ENCODE peak calls at places on chromosomes 16 and 17, in seven cellular contexts. C is stomach, S is sigmoid colon, M is suprapubic skin, J is breast epithelium, X is K562, V is transverse colon. P is an unnamed sample.

GRCh38 chr17:73588291-73589095 is 55.8 kb downstream of the SDK2 start:
- DNase-seq in J (no peak), S (no peak), X (no peak), M (no peak), C (no peak), V (no peak), P (no peak)

GRCh38 chr16:391885-392335 is 5.1 kb upstream of the NME4 start:
- DNase-seq in S (no peak), J (no peak), M (peak), V (peak), X (peak), C (peak), P (no peak)

GRCh38 chr16:878071-878784 is 77.7 kb upstream of the GNG13 start:
- DNase-seq in J (no peak), C (no peak), S (peak), M (no peak), V (peak), X (no peak), P (no peak)

GRCh38 chr16:67632415-67633172 is 12.3 kb upstream of the CARMIL2 start:
- DNase-seq in C (no peak), S (peak), V (no peak), J (no peak), X (no peak), M (no peak), P (no peak)

GRCh38 chr16:11078812-11079459 is 134.6 kb downstream of the CLEC16A start:
- DNase-seq in J (no peak), V (peak), X (no peak), C (no peak), M (no peak), S (peak), P (no peak)

GRCh38 chr16:996672-997071 is 15.1 kb downstream of the SOX8 start:
- DNase-seq in S (no peak), X (no peak), C (no peak), J (no peak), M (no peak), V (no peak), P (no peak)

GRCh38 chr17:74295625-74296547 is 21.9 kb downstream of the DNAI2 start:
- DNase-seq in C (no peak), M (no peak), S (no peak), J (no peak), V (no peak), X (peak), P (no peak)

GRCh38 chr16:69706256-69706974 is 19.9 kb downstream of the NQO1 start:
- DNase-seq in M (no peak), X (no peak), J (no peak), V (no peak), C (no peak), S (no peak), P (no peak)

GRCh38 chr17:393806-394717 is 41.5 kb upstream of the RPH3AL start:
- DNase-seq in V (no peak), C (no peak), S (no peak), M (no peak), X (peak), J (no peak), P (no peak)

GRCh38 chr16:57591086-57591869 is 37.2 kb upstream of the ADGRG1 start:
- DNase-seq in S (peak), X (peak), M (peak), C (peak), V (peak), J (peak), P (no peak)

GRCh38 chr17:57987582-57988300 is at the start of gene VEZF1:
- DNase-seq in M (peak), V (peak), J (peak), S (peak), X (peak), C (peak), P (peak)

GRCh38 chr17:55268649-55269480 is 4.1 kb downstream of the HLF start:
- DNase-seq in V (no peak), S (no peak), X (no peak), J (no peak), M (no peak), C (no peak), P (no peak)

GRCh38 chr17:1179112-1179634 is 608 bp downstream of the ABR start:
- DNase-seq in J (no peak), C (no peak), M (no peak), X (no peak), V (no peak), S (no peak), P (no peak)

GRCh38 chr17:36937961-36938565 is 788 bp downstream of the LHX1 start:
- DNase-seq in M (no peak), V (no peak), C (no peak), X (no peak), J (no peak), S (no peak), P (no peak)

GRCh38 chr16:87468550-87468949 is 24.3 kb downstream of the ZCCHC14 start:
- DNase-seq in J (no peak), S (no peak), C (no peak), M (no peak), V (no peak), X (no peak), P (no peak)

GRCh38 chr17:81405382-81406005 is 10.2 kb downstream of the BAHCC1 start:
- DNase-seq in J (no peak), C (no peak), S (peak), V (no peak), X (no peak), M (no peak), P (no peak)

GRCh38 chr17:60554377-60554788 is 28.3 kb upstream of the APPBP2 start:
- DNase-seq in M (no peak), J (no peak), C (peak), S (no peak), V (no peak), X (no peak), P (no peak)

GRCh38 chr17:72764632-72765041 is 327.9 kb downstream of the SLC39A11 start:
- DNase-seq in M (no peak), S (no peak), J (no peak), X (no peak), C (no peak), V (no peak), P (no peak)

GRCh38 chr16:54176376-54176901 is 110.1 kb downstream of the IRX3 start:
- DNase-seq in X (no peak), M (no peak), J (no peak), S (no peak), C (peak), V (no peak), P (no peak)

GRCh38 chr16:88633684-88634140 is 4.7 kb upstream of the IL17C start:
- DNase-seq in M (no peak), S (no peak), V (peak), X (peak), C (peak), J (no peak), P (no peak)

GRCh38 chr16:70470927-70471341 is 16.5 kb downstream of the FCSK start:
- DNase-seq in M (peak), J (no peak), S (no peak), X (peak), V (peak), C (peak), P (no peak)

GRCh38 chr16:57169327-57169726 is 16.5 kb downstream of the PSME3IP1 start:
- DNase-seq in M (no peak), C (no peak), S (no peak), V (no peak), J (no peak), X (no peak), P (no peak)

GRCh38 chr17:82242977-82243647 is 14.3 kb downstream of the SLC16A3 start:
- DNase-seq in C (peak), X (no peak), V (peak), M (peak), J (peak), S (peak), P (no peak)

GRCh38 chr16:87495578-87495977 is 2.8 kb upstream of the ZCCHC14 start:
- DNase-seq in X (no peak), M (no peak), C (no peak), V (no peak), J (no peak), S (no peak), P (no peak)

GRCh38 chr16:19994771-19995170 is 78.9 kb downstream of the GPR139 start:
- DNase-seq in X (no peak), V (no peak), M (no peak), J (no peak), C (no peak), S (no peak), P (no peak)

GRCh38 chr16:2082171-2082982 is 34.6 kb downstream of the TSC2 start:
- DNase-seq in V (peak), C (peak), X (no peak), S (peak), J (no peak), M (no peak), P (no peak)

GRCh38 chr17:79792984-79793923 is 3.6 kb downstream of the CBX8 start:
- DNase-seq in M (peak), V (no peak), X (no peak), S (no peak), C (no peak), J (no peak), P (no peak)

GRCh38 chr16:30382398-30383015 is at the start of gene SEPTIN1:
- DNase-seq in J (no peak), C (no peak), M (no peak), X (no peak), S (no peak), V (peak), P (no peak)

GRCh38 chr16:73405851-73406250 is 357.9 kb upstream of the ZFHX3 start:
- DNase-seq in V (no peak), C (no peak), J (no peak), S (no peak), M (no peak), X (no peak), P (no peak)

GRCh38 chr17:58756246-58757161 is 850 bp downstream of the PPM1E start:
- DNase-seq in V (no peak), S (no peak), J (no peak), C (no peak), X (peak), M (no peak), P (no peak)

GRCh38 chr17:59375858-59376257 is 44.4 kb downstream of the YPEL2 start:
- DNase-seq in J (no peak), X (no peak), M (no peak), V (no peak), C (no peak), S (no peak), P (no peak)

GRCh38 chr17:42845556-42845917 is 1.2 kb downstream of the AOC2 start:
- DNase-seq in V (no peak), C (no peak), X (no peak), S (no peak), J (no peak), M (no peak), P (no peak)

GRCh38 chr16:66430214-66430613 is 3.1 kb downstream of the BEAN1 start:
- DNase-seq in X (no peak), C (no peak), M (no peak), J (no peak), V (no peak), S (no peak), P (no peak)

GRCh38 chr17:28575126-28575795 is 1.4 kb downstream of the ALDOC start:
- DNase-seq in M (no peak), X (no peak), C (no peak), V (no peak), S (no peak), J (no peak), P (no peak)

GRCh38 chr17:42421479-42422332 is 1.4 kb downstream of the CAVIN1 start:
- DNase-seq in M (peak), X (peak), C (peak), J (peak), V (no peak), S (peak), P (no peak)

GRCh38 chr17:83173997-83174858 is 94.8 kb downstream of the METRNL start:
- DNase-seq in J (peak), M (no peak), V (no peak), S (peak), C (no peak), X (no peak), P (no peak)

GRCh38 chr16:77869997-77870813 is 81.8 kb downstream of the VAT1L start:
- DNase-seq in X (no peak), J (no peak), S (no peak), V (peak), M (no peak), C (no peak), P (no peak)

GRCh38 chr17:3889613-3890012 is 3.2 kb downstream of the CAMKK1 start:
- DNase-seq in J (no peak), X (no peak), M (no peak), V (no peak), S (no peak), C (no peak), P (no peak)

DNA sequence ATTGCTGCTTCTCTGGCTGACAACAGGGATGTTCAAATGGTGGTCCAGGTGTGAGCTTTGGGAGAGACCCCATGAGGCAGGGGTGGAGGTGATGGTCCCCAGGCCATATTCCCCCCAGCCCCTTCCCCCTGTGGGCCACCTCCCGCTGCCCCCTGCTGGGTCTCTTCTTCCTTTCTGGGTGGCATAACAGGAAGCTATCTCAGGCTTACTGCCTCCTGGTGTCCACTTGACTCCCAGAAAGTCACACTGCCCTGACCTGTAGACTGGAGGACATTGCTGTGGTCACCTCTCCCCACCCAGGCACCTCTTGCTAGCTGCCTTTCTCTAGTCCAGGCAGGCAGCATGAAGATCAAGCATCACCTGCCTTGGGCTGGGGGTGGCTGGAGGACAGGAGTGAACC is 46.4 kb upstream of the PLCG2 start:
- DNase-seq in C (no peak), V (no peak), X (no peak), S (no peak), J (no peak), M (no peak), P (no peak)
- TF ChIP-seq CTCF in C (no peak), V (no peak), X (peak), S (no peak), J (no peak), M (no peak), P (no peak)

GRCh38 chr17:44187131-44187899 is 543 bp downstream of the TMUB2 start:
- DNase-seq in J (no peak), C (no peak), X (peak), S (no peak), V (no peak), M (no peak), P (peak)
- TF ChIP-seq POLR2AphosphoS5 in J (no peak), C (no peak), X (no peak), S (no peak), V (no peak), M (no peak), P (no peak)

DNA sequence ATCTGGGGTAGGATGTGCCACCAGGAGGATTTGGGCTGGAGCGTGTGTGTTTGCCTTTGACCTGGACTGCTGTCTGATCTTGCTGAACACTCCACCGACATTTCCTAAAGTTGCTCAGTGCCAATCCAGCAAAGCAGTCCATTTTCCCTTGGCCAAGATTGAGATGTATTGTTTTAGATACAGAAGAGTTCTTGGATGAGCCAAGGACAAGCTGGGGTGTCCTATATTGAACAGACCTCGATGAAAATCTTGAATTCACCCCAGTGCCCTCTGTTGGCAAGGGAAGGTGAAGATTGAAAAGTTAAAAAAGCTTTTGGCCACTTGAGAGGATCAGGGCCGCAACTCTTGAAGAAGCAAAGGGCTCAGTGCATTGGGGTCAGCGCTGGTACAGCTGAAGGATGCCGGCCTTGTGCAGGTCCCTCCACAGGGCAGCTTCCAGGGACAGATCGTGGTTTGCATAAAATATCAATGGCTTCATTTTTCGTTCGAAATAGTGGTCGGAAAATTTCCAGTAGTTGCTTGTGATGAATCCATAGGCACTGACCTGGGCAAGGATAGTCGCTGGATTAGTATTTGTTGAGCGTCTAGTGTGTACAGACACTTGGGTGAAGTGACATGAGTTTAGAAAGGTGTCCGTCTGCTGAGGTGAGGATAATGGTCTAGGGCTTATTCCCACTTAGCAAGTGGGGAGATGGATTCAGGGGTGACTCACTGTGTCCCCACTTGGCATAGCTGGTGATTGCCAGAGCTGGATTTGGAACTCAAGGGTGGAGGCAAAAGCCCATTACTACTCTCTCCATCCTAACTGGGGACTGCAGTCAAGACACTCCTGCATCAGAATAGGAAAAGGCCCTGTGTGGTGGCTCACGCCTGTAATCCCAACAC is 19.7 kb downstream of the ST6GALNAC2 start:
- DNase-seq in J (no peak), V (no peak), S (no peak), C (no peak), X (no peak), M (no peak), P (no peak)
- TF ChIP-seq POLR2A in J (no peak), V (no peak), S (no peak), C (no peak), X (peak), M (no peak), P (no peak)

GRCh38 chr17:13922885-13923284 is 146.4 kb upstream of the COX10 start:
- DNase-seq in M (no peak), J (no peak), X (no peak), C (no peak), S (no peak), V (no peak), P (peak)

GRCh38 chr17:13921841-13922776 is 147.2 kb upstream of the COX10 start:
- DNase-seq in S (no peak), X (no peak), J (no peak), M (no peak), V (no peak), C (no peak), P (peak)

GRCh38 chr17:13931111-13931526 is 138.2 kb upstream of the COX10 start:
- DNase-seq in C (no peak), S (peak), M (no peak), J (no peak), V (peak), X (no peak), P (peak)

GRCh38 chr17:13920413-13920812 is 148.9 kb upstream of the COX10 start:
- DNase-seq in C (no peak), M (no peak), V (no peak), X (no peak), S (no peak), J (no peak), P (peak)

DNA sequence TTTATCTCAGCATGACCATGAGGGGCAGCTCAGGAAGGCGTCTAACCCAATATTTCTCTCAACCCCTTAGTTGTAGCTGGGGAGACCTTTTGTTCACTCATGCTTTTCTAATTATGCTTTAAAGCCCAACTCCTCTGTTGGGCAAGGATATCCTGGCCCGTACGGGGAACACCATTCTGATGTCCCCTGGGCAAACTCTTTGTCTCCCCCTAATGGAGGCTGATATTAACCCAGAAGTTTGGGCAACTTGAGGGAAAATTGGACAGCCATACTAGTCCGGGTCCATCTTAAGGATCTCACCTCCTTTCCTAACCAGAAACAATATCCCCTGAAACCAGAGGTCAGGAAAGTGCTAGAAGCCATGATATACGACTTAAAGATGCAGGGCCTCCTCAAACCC is 143.7 kb upstream of the COX10 start:
- DNase-seq in J (no peak), C (no peak), V (no peak), X (peak), S (no peak), M (no peak), P (no peak)
- TF ChIP-seq CTCF in J (no peak), C (no peak), V (no peak), X (peak), S (no peak), M (no peak), P (no peak)

DNA sequence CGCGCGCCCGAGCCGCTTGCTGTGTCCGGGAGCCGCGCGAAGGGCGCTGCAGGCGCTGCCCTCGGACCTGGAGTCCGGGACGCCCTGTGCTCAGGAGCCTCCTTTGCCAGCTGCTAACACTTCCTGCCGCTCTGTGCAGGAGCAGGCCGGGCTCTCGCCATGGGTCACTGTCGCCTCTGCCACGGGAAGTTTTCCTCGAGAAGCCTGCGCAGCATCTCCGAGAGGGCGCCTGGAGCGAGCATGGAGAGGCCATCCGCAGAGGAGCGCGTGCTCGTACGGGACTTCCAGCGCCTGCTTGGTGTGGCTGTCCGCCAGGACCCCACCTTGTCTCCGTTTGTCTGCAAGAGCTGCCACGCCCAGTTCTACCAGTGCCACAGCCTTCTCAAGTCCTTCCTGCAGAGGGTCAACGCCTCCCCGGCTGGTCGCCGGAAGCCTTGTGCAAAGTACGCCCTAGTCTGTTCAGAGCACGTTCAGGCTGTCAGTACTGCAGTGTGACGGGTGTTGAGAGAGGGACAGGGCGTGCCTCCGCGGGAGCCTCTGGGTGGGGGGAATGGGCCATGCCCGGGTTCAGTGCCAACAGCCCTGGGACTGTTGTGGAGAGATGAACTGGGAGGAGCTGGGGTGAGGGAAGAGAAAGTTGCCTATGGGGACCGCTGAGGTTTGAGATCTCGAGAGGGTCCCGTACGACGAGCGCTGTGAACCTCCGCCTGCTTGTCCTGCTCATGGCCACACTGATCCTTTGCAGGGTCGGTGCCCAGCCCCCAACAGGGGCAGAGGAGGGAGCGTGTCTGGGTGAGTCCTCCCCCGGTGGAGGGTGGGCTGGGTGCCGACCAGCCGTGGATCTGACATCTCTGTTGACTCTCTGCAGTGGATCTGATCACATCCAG is 1.3 kb downstream of the ZNF276 start:
- DNase-seq in J (peak), M (peak), X (no peak), C (peak), V (peak), S (peak), P (no peak)
- TF ChIP-seq POLR2AphosphoS5 in J (no peak), M (no peak), X (no peak), C (peak), V (peak), S (no peak), P (no peak)